ENCODE peak calls at places on chromosomes 7 and 10, in eight cellular contexts. Y is A673, F is OCI-LY7, O is colonic mucosa, Q is fibroblast of lung, D is upper lobe of left lung, I is neural progenitor cell, J is vagina. S is an unnamed sample.
A peak's percentile ranks its signal among the peaks of the same experiment; 100 is the strongest.

GRCh38 chr10:244227-244626 is 109.0 kb downstream of the ZMYND11 start:
- DNase-seq in F (no peak), I (no peak), D (no peak), Y (no peak), J (no peak), O (no peak), Q (no peak), S (no peak)

GRCh38 chr10:80443531-80443974 is 10.6 kb upstream of the TSPAN14 start:
- DNase-seq in Y (no peak), O (peak; percentile 32), D (no peak), Q (peak; percentile 60), I (no peak), F (peak; percentile 61), J (no peak), S (no peak)

GRCh38 chr7:103680161-103681144 is 234.4 kb upstream of the SLC26A5 start:
- DNase-seq in Q (no peak), J (no peak), O (no peak), I (peak; percentile 3), Y (peak; percentile 58), F (no peak), D (no peak), S (no peak)

GRCh38 chr10:121696854-121697253 is 98.6 kb upstream of the FGFR2 start:
- DNase-seq in I (peak; percentile 66), J (no peak), Q (no peak), O (peak; percentile 70), D (no peak), F (peak; percentile 40), Y (peak; percentile 66), S (no peak)

GRCh38 chr7:54992876-54993490 is 25.8 kb upstream of the EGFR start:
- DNase-seq in Q (peak; percentile 47), D (no peak), F (no peak), Y (no peak), I (no peak), J (no peak), O (no peak), S (no peak)

GRCh38 chr10:28111712-28112111 is 112.8 kb upstream of the ODAD2 start:
- DNase-seq in I (no peak), Q (peak; percentile 57), D (no peak), O (no peak), J (no peak), Y (no peak), F (no peak), S (no peak)

GRCh38 chr7:36456548-36456947 is 66.9 kb downstream of the ANLN start:
- DNase-seq in J (no peak), O (no peak), Q (no peak), F (no peak), I (no peak), D (no peak), Y (no peak), S (no peak)

GRCh38 chr7:33706666-33707194 is 198.6 kb upstream of the BMPER start:
- DNase-seq in J (no peak), D (no peak), I (no peak), O (no peak), Y (peak; percentile 34), F (no peak), Q (no peak), S (no peak)

GRCh38 chr10:47099445-47099844 is 188.2 kb downstream of the PTPN20 start:
- DNase-seq in I (no peak), D (no peak), J (no peak), Q (no peak), O (no peak), F (no peak), Y (no peak), S (peak; percentile 28)

GRCh38 chr10:42367532-42368230 is 270.7 kb downstream of the ZNF33B start:
- DNase-seq in O (peak; percentile 85), F (no peak), Q (peak; percentile 93), Y (no peak), D (peak; percentile 89), I (no peak), J (no peak), S (peak; percentile 74)

GRCh38 chr7:1552200-1552599 is 3.8 kb downstream of the TMEM184A start:
- DNase-seq in J (no peak), Y (no peak), Q (no peak), F (no peak), O (no peak), D (no peak), I (no peak), S (no peak)

GRCh38 chr7:158285383-158285770 is 302.2 kb downstream of the PTPRN2 start:
- DNase-seq in Y (no peak), F (no peak), Q (no peak), O (peak; percentile 6), I (no peak), J (no peak), D (no peak), S (no peak)

DNA sequence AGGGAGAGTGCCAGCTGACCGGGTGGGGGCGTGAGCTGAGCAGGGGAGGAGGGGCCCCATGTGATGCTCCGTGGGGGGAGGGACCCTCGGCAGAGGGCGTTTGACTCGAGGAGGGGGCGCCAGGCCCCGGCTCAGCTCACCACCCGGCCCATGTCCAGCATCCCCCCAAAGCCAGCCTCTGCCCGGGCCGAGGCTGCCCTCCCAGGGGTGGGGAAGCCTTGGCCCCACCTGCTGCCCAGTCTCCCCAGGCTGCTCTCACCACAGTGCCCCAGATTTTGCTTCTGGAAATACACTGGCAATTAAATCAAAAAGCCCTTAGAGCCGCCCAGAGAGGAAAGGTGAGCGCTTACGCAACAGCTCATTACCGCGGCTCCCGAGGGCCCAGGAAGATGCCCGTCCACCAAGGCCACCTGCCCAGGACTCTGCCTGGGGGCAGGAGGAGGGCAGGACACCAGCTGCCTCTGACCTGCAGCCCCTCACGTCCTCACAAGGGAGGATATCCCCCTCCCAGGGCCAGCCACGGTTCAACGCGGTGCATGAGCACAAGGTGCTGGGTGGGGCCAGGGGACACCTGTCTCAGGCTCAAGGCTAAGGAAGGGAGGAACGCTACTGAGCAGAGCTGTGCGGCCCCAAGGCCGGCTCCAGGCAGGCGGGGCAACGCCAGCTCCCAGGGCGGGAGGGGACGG is 70.0 kb upstream of the INPP5A start:
- DNase-seq in Y (no peak), O (peak; percentile 69), J (no peak), F (no peak), Q (no peak), D (peak; percentile 65), I (no peak), S (no peak)
- H3K27ac ChIP-seq in Y (no peak overlapping the region), O (peak overlapping the region; percentile 60), J (peak overlapping the region; percentile 98), F (no peak overlapping the region), Q (no peak overlapping the region), D (peak overlapping the region; percentile 49), I (no peak overlapping the region), S (peak overlapping the region; percentile 96)

GRCh38 chr10:79274279-79275104 is 72.8 kb upstream of the PPIF start:
- DNase-seq in D (peak; percentile 86), J (no peak), Y (no peak), Q (peak; percentile 61), I (no peak), O (peak; percentile 64), F (no peak), S (peak; percentile 63)
- TF ChIP-seq CTCF in D (no peak), J (no peak), Y (no peak), Q (no peak), I (no peak), O (no peak), F (no peak), S (peak; percentile 42)

DNA sequence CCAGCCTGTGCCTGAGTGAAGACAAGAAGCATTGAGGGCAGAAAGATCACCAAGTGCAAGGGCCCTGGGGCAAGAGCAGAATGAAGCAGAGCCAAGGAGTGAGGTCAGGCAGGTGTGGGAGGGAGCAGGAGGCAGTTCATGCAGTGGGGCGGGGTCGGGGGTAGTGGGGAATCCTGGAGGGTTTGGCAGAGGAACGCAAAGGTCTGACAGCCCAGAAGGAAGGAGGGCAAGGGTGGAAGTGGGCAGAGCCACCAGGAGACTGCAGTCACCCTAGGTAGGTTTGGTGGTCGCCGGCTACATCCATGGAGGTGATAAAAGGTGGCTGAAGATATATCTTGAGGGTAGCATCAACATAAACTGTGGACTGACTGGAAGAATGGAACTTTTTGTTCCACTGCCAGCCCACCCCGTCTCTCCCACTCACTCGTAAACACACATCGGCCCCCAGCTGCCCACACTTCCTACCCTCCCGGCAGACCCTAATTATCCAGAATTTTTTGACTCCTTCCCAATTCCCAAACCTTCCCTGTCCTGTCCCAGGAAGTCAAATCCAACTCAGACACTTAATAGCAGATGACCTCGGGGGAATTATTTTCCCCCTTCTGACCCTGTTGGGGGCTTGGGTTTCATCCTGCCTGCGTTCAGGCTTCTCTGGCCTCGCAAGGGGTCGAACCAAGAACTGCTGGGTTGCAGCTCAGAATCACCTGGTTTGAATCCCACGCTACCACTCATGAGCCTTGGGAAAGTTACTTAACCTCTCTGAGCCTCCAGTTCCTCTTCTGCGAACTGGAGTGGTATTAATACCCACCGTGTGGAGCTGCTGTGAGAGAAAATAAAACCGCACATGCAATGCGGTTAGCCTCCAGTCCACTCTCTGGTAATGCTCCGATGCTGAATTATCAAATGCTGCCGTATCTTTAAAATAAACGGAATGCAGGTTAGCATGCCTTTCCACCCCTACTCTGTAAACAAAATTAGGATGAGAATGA is 172.2 kb downstream of the ARHGAP12 start:
- DNase-seq in Y (no peak), Q (no peak), J (no peak), O (no peak), I (no peak), D (no peak), F (no peak), S (no peak)
- H3K4me1 ChIP-seq in Y (peaks cover 8% of the 10 kb centered on the region), Q (peaks cover 9% of the 10 kb centered on the region), J (peaks cover 45% of the 10 kb centered on the region), O (no peaks in the 10 kb centered on the region), I (peaks cover 53% of the 10 kb centered on the region), D (peaks cover 18% of the 10 kb centered on the region), F (peaks cover 8% of the 10 kb centered on the region), S (peaks cover 9% of the 10 kb centered on the region)

GRCh38 chr7:116525913-116526857 is 1.3 kb downstream of the CAV1 start:
- DNase-seq in J (peak; percentile 90), F (peak; percentile 13), Q (peak; percentile 93), Y (peak; percentile 90), D (peak; percentile 82), O (peak; percentile 76), I (peak; percentile 89), S (peak; percentile 89)

GRCh38 chr7:116527521-116527920 is 2.7 kb downstream of the CAV1 start:
- DNase-seq in O (no peak), D (no peak), I (no peak), F (no peak), Q (peak; percentile 51), J (no peak), Y (peak; percentile 78), S (no peak)

GRCh38 chr7:116529250-116529649 is 4.4 kb downstream of the CAV1 start:
- DNase-seq in J (no peak), O (no peak), D (no peak), Q (no peak), I (no peak), F (no peak), Y (no peak), S (no peak)

GRCh38 chr7:116526897-116527296 is 2.1 kb downstream of the CAV1 start:
- DNase-seq in Y (no peak), J (no peak), Q (no peak), D (no peak), F (no peak), O (no peak), I (no peak), S (no peak)

DNA sequence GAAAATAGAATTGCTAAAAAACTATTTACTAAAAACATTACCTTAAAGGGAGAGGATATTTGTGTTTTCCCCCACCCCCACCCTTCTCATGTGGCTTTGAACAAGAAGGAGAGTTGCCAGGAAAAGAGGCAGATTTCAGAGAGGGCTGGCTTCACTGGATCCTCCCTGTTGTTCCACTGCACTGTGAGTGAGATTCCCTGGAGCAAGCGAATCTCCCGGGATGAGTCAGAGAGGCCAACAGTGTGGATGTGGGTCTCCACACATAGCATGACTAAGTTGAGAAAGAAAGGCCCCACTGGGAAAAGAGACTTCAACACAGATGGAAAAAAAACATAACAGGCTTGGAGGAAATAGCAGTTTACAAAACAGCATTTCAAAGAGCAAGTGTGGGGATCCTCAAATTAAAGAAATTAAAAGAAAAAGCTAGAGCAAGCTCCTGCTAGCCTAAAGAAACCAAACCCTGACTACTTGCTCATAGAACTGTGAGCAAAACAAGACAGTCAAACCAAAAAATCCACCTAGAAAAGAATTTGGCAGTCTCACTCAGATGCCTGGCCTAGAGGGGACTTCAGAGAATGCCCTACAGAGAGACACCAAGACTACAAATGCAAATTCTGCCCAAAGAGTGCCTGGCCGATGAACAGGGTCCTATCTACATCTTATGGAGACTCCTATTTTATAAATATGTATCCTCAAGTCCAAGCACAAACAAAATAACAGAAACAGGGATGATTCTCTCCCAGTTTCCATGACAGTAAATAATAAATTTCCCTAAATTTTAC is 3.4 kb downstream of the CAV1 start:
- DNase-seq in J (no peak), I (no peak), Q (peak; percentile 96), O (peak; percentile 36), D (peak; percentile 42), F (no peak), Y (peak; percentile 67), S (peak; percentile 87)
- H3K27ac ChIP-seq in J (peak overlapping the region; percentile 98), I (no peak overlapping the region), Q (peak overlapping the region; percentile 61), O (peak overlapping the region; percentile 68), D (peak overlapping the region; percentile 89), F (no peak overlapping the region), Y (peak overlapping the region; percentile 100), S (peak overlapping the region; percentile 97)

S was measured in ascending aorta.